ENCODE peak calls at places on chromosome 19, in four cellular contexts. One of them, this sample, is unnamed.

GRCh38 chr19:39276740-39277139 is 8.5 kb downstream of the IFNL2 start:
- DNase-seq in breast epithelium: no peak
- DNase-seq in endothelial cell of umbilical vein: no peak
- DNase-seq in SK-N-SH: no peak
- DNase-seq in this sample: no peak

GRCh38 chr19:58492265-58492664 is 16.1 kb downstream of the ZNF446 start:
- DNase-seq in breast epithelium: no peak
- DNase-seq in endothelial cell of umbilical vein: no peak
- DNase-seq in SK-N-SH: no peak
- DNase-seq in this sample: no peak

GRCh38 chr19:15534957-15535864 is 26.9 kb downstream of the CYP4F22 start:
- DNase-seq in SK-N-SH: no peak
- DNase-seq in breast epithelium: no peak
- DNase-seq in endothelial cell of umbilical vein: no peak
- DNase-seq in this sample: no peak

GRCh38 chr19:42297034-42297433 is 4.9 kb upstream of the PRR19 start:
- DNase-seq in SK-N-SH: no peak
- DNase-seq in endothelial cell of umbilical vein: no peak
- DNase-seq in breast epithelium: no peak
- DNase-seq in this sample: no peak

GRCh38 chr19:29672933-29673336 is 7.7 kb downstream of the PLEKHF1 start:
- DNase-seq in breast epithelium: peak; percentile 46
- DNase-seq in endothelial cell of umbilical vein: no peak
- DNase-seq in SK-N-SH: no peak
- DNase-seq in this sample: no peak

GRCh38 chr19:49553451-49554271 is 25.9 kb downstream of the RCN3 start:
- DNase-seq in endothelial cell of umbilical vein: peak; percentile 65
- DNase-seq in breast epithelium: no peak
- DNase-seq in SK-N-SH: no peak
- DNase-seq in this sample: peak; percentile 70

GRCh38 chr19:4803736-4804695 is 12.5 kb downstream of the FEM1A start:
- DNase-seq in SK-N-SH: peak; percentile 90
- DNase-seq in breast epithelium: no peak
- DNase-seq in endothelial cell of umbilical vein: peak; percentile 56
- DNase-seq in this sample: peak; percentile 47

GRCh38 chr19:55304279-55304978 is 20.6 kb downstream of the BRSK1 start:
- DNase-seq in breast epithelium: no peak
- DNase-seq in endothelial cell of umbilical vein: no peak
- DNase-seq in SK-N-SH: peak; percentile 74
- DNase-seq in this sample: peak; percentile 46

GRCh38 chr19:8575467-8575997 is 1.7 kb downstream of the MYO1F start:
- DNase-seq in breast epithelium: no peak
- DNase-seq in SK-N-SH: no peak
- DNase-seq in endothelial cell of umbilical vein: no peak
- DNase-seq in this sample: peak; percentile 47

GRCh38 chr19:5593963-5594255 is 26.2 kb upstream of the TINCR start:
- DNase-seq in breast epithelium: no peak
- DNase-seq in SK-N-SH: no peak
- DNase-seq in endothelial cell of umbilical vein: no peak
- DNase-seq in this sample: no peak

GRCh38 chr19:33530842-33531241 is 9.3 kb upstream of the PEPD start:
- DNase-seq in endothelial cell of umbilical vein: no peak
- DNase-seq in SK-N-SH: no peak
- DNase-seq in breast epithelium: no peak
- DNase-seq in this sample: no peak

GRCh38 chr19:29785955-29786589 is 25.7 kb upstream of the CCNE1 start:
- DNase-seq in breast epithelium: no peak
- DNase-seq in SK-N-SH: no peak
- DNase-seq in endothelial cell of umbilical vein: no peak
- DNase-seq in this sample: no peak

GRCh38 chr19:54262066-54262465 is 5.0 kb upstream of the LILRB5 start:
- DNase-seq in endothelial cell of umbilical vein: no peak
- DNase-seq in breast epithelium: no peak
- DNase-seq in SK-N-SH: no peak
- DNase-seq in this sample: no peak

GRCh38 chr19:28426902-28427232 is 786.1 kb downstream of the UQCRFS1 start:
- DNase-seq in endothelial cell of umbilical vein: no peak
- DNase-seq in breast epithelium: no peak
- DNase-seq in SK-N-SH: no peak
- DNase-seq in this sample: peak; percentile 68

GRCh38 chr19:16261584-16262370 is 62.8 kb upstream of the KLF2 start:
- DNase-seq in endothelial cell of umbilical vein: no peak
- DNase-seq in breast epithelium: no peak
- DNase-seq in SK-N-SH: no peak
- DNase-seq in this sample: no peak

GRCh38 chr19:13154241-13154778 is 4.1 kb downstream of the IER2 start:
- DNase-seq in endothelial cell of umbilical vein: peak; percentile 80
- DNase-seq in SK-N-SH: peak; percentile 57
- DNase-seq in breast epithelium: peak; percentile 93
- DNase-seq in this sample: peak; percentile 93

GRCh38 chr19:46201413-46202310 is 27.9 kb upstream of the IGFL1 start:
- DNase-seq in SK-N-SH: no peak
- DNase-seq in breast epithelium: no peak
- DNase-seq in endothelial cell of umbilical vein: no peak
- DNase-seq in this sample: no peak

GRCh38 chr19:46202426-46202825 is 27.1 kb upstream of the IGFL1 start:
- DNase-seq in endothelial cell of umbilical vein: no peak
- DNase-seq in SK-N-SH: no peak
- DNase-seq in breast epithelium: no peak
- DNase-seq in this sample: no peak

GRCh38 chr19:46204008-46204407 is 25.5 kb upstream of the IGFL1 start:
- DNase-seq in SK-N-SH: no peak
- DNase-seq in endothelial cell of umbilical vein: no peak
- DNase-seq in breast epithelium: no peak
- DNase-seq in this sample: no peak

GRCh38 chr19:46205183-46205984 is 24.2 kb upstream of the IGFL1 start:
- DNase-seq in endothelial cell of umbilical vein: no peak
- DNase-seq in breast epithelium: no peak
- DNase-seq in SK-N-SH: no peak
- DNase-seq in this sample: no peak

DNA sequence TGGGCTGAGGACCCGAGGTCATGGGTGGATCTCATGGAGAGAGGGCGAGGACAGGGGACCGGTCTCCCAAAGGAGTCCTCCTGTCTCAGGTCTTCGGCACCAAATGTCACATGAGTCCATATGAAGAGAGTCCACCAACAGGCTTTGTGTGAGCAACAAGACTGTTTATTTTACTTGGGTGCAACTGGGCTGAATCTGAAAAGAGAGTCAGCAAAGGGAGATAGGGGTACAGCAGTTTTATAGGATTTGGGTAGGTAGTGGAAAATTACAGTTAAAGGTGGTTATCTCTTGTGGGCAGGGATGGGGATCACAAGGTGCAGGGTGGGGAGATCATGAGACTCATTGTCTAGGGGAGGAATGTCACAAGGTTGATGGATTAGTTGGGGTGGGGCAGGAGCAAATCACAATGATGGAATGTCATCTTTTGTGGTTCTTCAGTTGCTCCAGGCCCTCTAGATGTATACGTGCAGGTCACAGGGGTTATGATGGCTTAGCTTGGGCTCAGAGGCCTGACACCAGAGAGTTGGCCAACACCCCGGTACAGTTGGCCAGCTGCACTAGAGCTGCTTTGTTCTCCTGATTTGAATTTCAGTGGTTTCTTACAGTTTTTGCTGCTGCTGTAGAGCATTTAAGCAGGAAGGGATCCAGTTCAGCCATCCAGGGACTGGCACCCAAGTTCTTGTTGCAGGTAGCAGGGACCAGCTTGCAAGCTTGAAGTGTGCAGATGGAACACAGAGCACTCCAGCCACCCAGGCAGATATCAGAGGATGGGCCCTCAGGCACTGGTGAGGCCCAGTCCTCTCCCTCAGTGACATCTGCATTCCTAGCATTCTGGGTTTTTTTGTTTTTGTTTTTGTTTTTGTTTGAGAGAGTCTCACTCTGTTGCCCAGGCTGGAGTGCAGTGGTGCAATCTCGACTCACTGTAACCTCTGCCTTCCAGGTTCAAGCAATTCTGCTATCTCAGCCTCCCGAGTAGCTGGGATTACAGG is 26.4 kb upstream of the IGFL1 start:
- DNase-seq in SK-N-SH: no peak
- DNase-seq in breast epithelium: no peak
- DNase-seq in endothelial cell of umbilical vein: no peak
- DNase-seq in this sample: no peak
- H3K4me3 ChIP-seq in SK-N-SH: no peak overlapping the region
- H3K4me3 ChIP-seq in breast epithelium: no peak overlapping the region
- H3K4me3 ChIP-seq in endothelial cell of umbilical vein: no peak overlapping the region
- H3K4me3 ChIP-seq in this sample: no peak overlapping the region

GRCh38 chr19:1491114-1491848 is at the start of gene REEP6:
- DNase-seq in SK-N-SH: peak; percentile 48
- DNase-seq in endothelial cell of umbilical vein: no peak
- DNase-seq in breast epithelium: no peak
- DNase-seq in this sample: no peak
- TF ChIP-seq CTCF in SK-N-SH: no peak
- TF ChIP-seq CTCF in endothelial cell of umbilical vein: no peak
- TF ChIP-seq CTCF in breast epithelium: no peak
- TF ChIP-seq CTCF in this sample: no peak

GRCh38 chr19:51005248-51005647 is 3.8 kb upstream of the KLK8 start:
- DNase-seq in endothelial cell of umbilical vein: no peak
- DNase-seq in SK-N-SH: no peak
- DNase-seq in breast epithelium: no peak
- DNase-seq in this sample: no peak
- H3K4me3 ChIP-seq in endothelial cell of umbilical vein: no peak overlapping the region
- H3K4me3 ChIP-seq in SK-N-SH: no peak overlapping the region
- H3K4me3 ChIP-seq in breast epithelium: no peak overlapping the region
- H3K4me3 ChIP-seq in this sample: no peak overlapping the region

GRCh38 chr19:35587326-35587725 is 1.4 kb downstream of the PMIS2 start:
- DNase-seq in SK-N-SH: no peak
- DNase-seq in endothelial cell of umbilical vein: no peak
- DNase-seq in breast epithelium: no peak
- DNase-seq in this sample: peak; percentile 68

GRCh38 chr19:35595928-35596327 is 10.0 kb downstream of the PMIS2 start:
- DNase-seq in endothelial cell of umbilical vein: no peak
- DNase-seq in breast epithelium: no peak
- DNase-seq in SK-N-SH: no peak
- DNase-seq in this sample: no peak

GRCh38 chr19:35596366-35596999 is 10.5 kb downstream of the PMIS2 start:
- DNase-seq in endothelial cell of umbilical vein: no peak
- DNase-seq in SK-N-SH: peak; percentile 43
- DNase-seq in breast epithelium: no peak
- DNase-seq in this sample: peak; percentile 20

GRCh38 chr19:35590875-35591274 is 4.9 kb downstream of the PMIS2 start:
- DNase-seq in endothelial cell of umbilical vein: no peak
- DNase-seq in SK-N-SH: no peak
- DNase-seq in breast epithelium: no peak
- DNase-seq in this sample: no peak

GRCh38 chr19:35592226-35592625 is 6.3 kb downstream of the PMIS2 start:
- DNase-seq in SK-N-SH: peak; percentile 41
- DNase-seq in endothelial cell of umbilical vein: peak; percentile 25
- DNase-seq in breast epithelium: no peak
- DNase-seq in this sample: peak; percentile 72
- TF ChIP-seq CTCF in SK-N-SH: peak; percentile 48
- TF ChIP-seq CTCF in endothelial cell of umbilical vein: peak; percentile 33
- TF ChIP-seq CTCF in breast epithelium: no peak
- TF ChIP-seq CTCF in this sample: peak; percentile 79

This sample was measured in choroid plexus epithelial cell.